ENCODE peak calls at places on chromosomes 2 and 18, in eight cellular contexts. O is H54; E is glutamatergic neuron; F is T-helper 2 cell; K is astrocyte of the spinal cord; W is activated T-helper 1 cell treated with anti-CD3 and anti-CD28 coated beads, Interleukin-12 subunit alpha, Interleukin-12 subunit beta, Interleukin-2, Interleukin-4 antibody, amounts not matched to agents 30 ng/mL and 10 ng/mL and 1 ng/mL, durations not matched to agents 14 hours and 24 hours and 36 hours; R is HEK293T; X is aorta. L is an unnamed sample.

GRCh38 chr2:1638281-1638860 is 105.9 kb downstream of the PXDN start:
- DNase-seq in E (no peak), R (no peak), O (no peak), K (no peak), F (no peak), W (no peak), X (peak; percentile 29), L (no peak)

GRCh38 chr2:219614076-219614860 is 13.2 kb upstream of the SLC4A3 start:
- DNase-seq in R (no peak), K (no peak), O (no peak), F (no peak), X (no peak), W (no peak), E (no peak), L (no peak)

GRCh38 chr18:35454803-35455202 is 43.0 kb downstream of the INO80C start:
- DNase-seq in F (no peak), K (no peak), R (no peak), O (no peak), E (no peak), W (no peak), X (no peak), L (no peak)

GRCh38 chr2:2673406-2673805 is 342.3 kb upstream of the MYT1L start:
- DNase-seq in E (no peak), F (no peak), R (no peak), O (no peak), W (no peak), X (no peak), K (no peak), L (no peak)

GRCh38 chr18:36454848-36455458 is 157.4 kb downstream of the FHOD3 start:
- DNase-seq in R (no peak), O (no peak), K (no peak), E (no peak), X (no peak), W (no peak), F (no peak), L (no peak)

GRCh38 chr2:126657636-126658315 is 1.8 kb downstream of the GYPC start:
- DNase-seq in R (peak; percentile 69), K (peak; percentile 99), O (peak; percentile 94), W (peak; percentile 70), E (peak; percentile 36), X (peak; percentile 93), F (no peak), L (peak; percentile 63)

GRCh38 chr18:79965119-79965902 is 868 bp downstream of the HSBP1L1 start:
- DNase-seq in F (no peak), R (peak; percentile 33), O (no peak), E (peak; percentile 14), W (no peak), X (peak; percentile 61), K (peak; percentile 66), L (no peak)

GRCh38 chr2:99700482-99701398 is 210.9 kb upstream of the REV1 start:
- DNase-seq in K (no peak), X (no peak), F (no peak), O (no peak), E (no peak), R (no peak), W (no peak), L (no peak)

GRCh38 chr2:158936978-158937377 is 31.5 kb upstream of the TANC1 start:
- DNase-seq in R (no peak), X (no peak), K (peak; percentile 85), O (peak; percentile 38), E (no peak), F (no peak), W (no peak), L (no peak)

GRCh38 chr2:25347205-25347815 is 5.6 kb upstream of the DNMT3A start:
- DNase-seq in W (no peak), E (no peak), O (peak; percentile 66), R (no peak), F (no peak), X (no peak), K (no peak), L (peak; percentile 32)

GRCh38 chr2:171515672-171516298 is 6.5 kb upstream of the CYBRD1 start:
- DNase-seq in E (no peak), F (no peak), X (peak; percentile 59), W (no peak), R (no peak), K (peak; percentile 83), O (peak; percentile 54), L (no peak)

GRCh38 chr2:72483346-72483745 is 335.7 kb upstream of the CYP26B1 start:
- DNase-seq in F (no peak), O (no peak), X (no peak), E (no peak), K (no peak), R (no peak), W (no peak), L (no peak)

GRCh38 chr18:76494541-76495403 is at the start of gene ZNF516:
- DNase-seq in R (no peak), X (peak; percentile 66), O (no peak), K (peak; percentile 47), F (no peak), E (peak; percentile 73), W (no peak), L (no peak)

GRCh38 chr18:10530852-10531251 is 5.0 kb downstream of the NAPG start:
- DNase-seq in X (no peak), W (no peak), R (no peak), E (no peak), O (no peak), K (peak; percentile 7), F (no peak), L (no peak)

GRCh38 chr18:21897811-21898210 is 157.2 kb downstream of the MIB1 start:
- DNase-seq in F (no peak), R (peak; percentile 75), O (peak; percentile 16), X (peak; percentile 49), K (peak; percentile 41), W (no peak), E (peak; percentile 50), L (peak; percentile 41)

GRCh38 chr2:176067587-176068002 is 16.2 kb downstream of the EVX2 start:
- DNase-seq in K (no peak), E (no peak), F (no peak), X (no peak), R (no peak), O (no peak), W (no peak), L (no peak)

GRCh38 chr2:20507166-20507692 is 60.4 kb downstream of the RHOB start:
- DNase-seq in R (no peak), K (no peak), O (no peak), F (no peak), X (no peak), W (no peak), E (no peak), L (no peak)

GRCh38 chr2:30763151-30763660 is 44.0 kb downstream of the CAPN13 start:
- DNase-seq in F (no peak), X (no peak), E (no peak), K (no peak), O (no peak), R (no peak), W (no peak), L (no peak)

GRCh38 chr2:126882736-126883660 is 15.7 kb upstream of the TEX51 start:
- DNase-seq in W (no peak), O (no peak), F (no peak), R (no peak), K (no peak), X (peak; percentile 20), E (no peak), L (no peak)